ENCODE peak calls at places on chromosomes 1 and 21, in four cellular contexts. J is left ventricle myocardium inferior, R is uterus, V is psoas muscle. S is an unnamed sample.

GRCh38 chr1:25055961-25056360 is 125.9 kb upstream of the RUNX3 start:
- DNase-seq in J (no peak), R (no peak), V (no peak), S (no peak)

GRCh38 chr1:83516369-83516768 is 482.6 kb downstream of the TTLL7 start:
- DNase-seq in J (no peak), R (no peak), V (no peak), S (no peak)

GRCh38 chr1:53807916-53808315 is 30.2 kb downstream of the NDC1 start:
- DNase-seq in J (no peak), R (no peak), V (no peak), S (no peak)

GRCh38 chr1:212328248-212328647 is 43.0 kb downstream of the PPP2R5A start:
- DNase-seq in J (no peak), R (no peak), V (no peak), S (no peak)

GRCh38 chr1:109385417-109385816 is 12.3 kb downstream of the SORT1 start:
- DNase-seq in J (peak; percentile 32), R (no peak), V (no peak), S (peak; percentile 91)

GRCh38 chr1:171715813-171716251 is 26.0 kb downstream of the VAMP4 start:
- DNase-seq in J (no peak), R (no peak), V (no peak), S (no peak)

GRCh38 chr1:22711591-22712501 is 1.2 kb downstream of the EPHB2 start:
- DNase-seq in J (no peak), R (no peak), V (no peak), S (no peak)

GRCh38 chr21:39633770-39634181 is 21.0 kb downstream of the B3GALT5 start:
- DNase-seq in J (no peak), R (no peak), V (no peak), S (no peak)

GRCh38 chr1:208100906-208101305 is 143.3 kb downstream of the PLXNA2 start:
- DNase-seq in J (no peak), R (no peak), V (no peak), S (no peak)

GRCh38 chr1:59266180-59266926 is 30.5 kb upstream of the FGGY start:
- DNase-seq in J (no peak), R (no peak), V (no peak), S (no peak)

GRCh38 chr21:45556302-45556644 is 14.0 kb upstream of the SLC19A1 start:
- DNase-seq in J (no peak), R (no peak), V (no peak), S (no peak)

GRCh38 chr21:45552696-45553391 is 10.6 kb upstream of the SLC19A1 start:
- DNase-seq in J (peak; percentile 11), R (no peak), V (no peak), S (no peak)

GRCh38 chr21:45555557-45556301 is 13.5 kb upstream of the SLC19A1 start:
- DNase-seq in J (peak; percentile 73), R (peak; percentile 79), V (peak; percentile 64), S (peak; percentile 54)

GRCh38 chr21:45555251-45555556 is 13.0 kb upstream of the SLC19A1 start:
- DNase-seq in J (no peak), R (no peak), V (no peak), S (no peak)

GRCh38 chr21:45554477-45555175 is 12.4 kb upstream of the SLC19A1 start:
- DNase-seq in J (peak; percentile 86), R (peak; percentile 89), V (peak; percentile 81), S (peak; percentile 90)
- H3K4me1 ChIP-seq in J (peaks cover 14% of the 10 kb centered on the region), R (no peaks in the 10 kb centered on the region), V (peaks cover 4% of the 10 kb centered on the region), S (peaks cover 13% of the 10 kb centered on the region)

GRCh38 chr21:45931397-45931969 is 50.1 kb upstream of the COL6A1 start:
- DNase-seq in J (no peak), R (no peak), V (no peak), S (no peak)

GRCh38 chr21:45927851-45928850 is 53.4 kb upstream of the COL6A1 start:
- DNase-seq in J (no peak), R (no peak), V (no peak), S (no peak)

GRCh38 chr21:45930231-45930760 is 51.3 kb upstream of the COL6A1 start:
- DNase-seq in J (no peak), R (no peak), V (no peak), S (no peak)

GRCh38 chr21:45930792-45931191 is 50.8 kb upstream of the COL6A1 start:
- DNase-seq in J (no peak), R (no peak), V (no peak), S (no peak)

DNA sequence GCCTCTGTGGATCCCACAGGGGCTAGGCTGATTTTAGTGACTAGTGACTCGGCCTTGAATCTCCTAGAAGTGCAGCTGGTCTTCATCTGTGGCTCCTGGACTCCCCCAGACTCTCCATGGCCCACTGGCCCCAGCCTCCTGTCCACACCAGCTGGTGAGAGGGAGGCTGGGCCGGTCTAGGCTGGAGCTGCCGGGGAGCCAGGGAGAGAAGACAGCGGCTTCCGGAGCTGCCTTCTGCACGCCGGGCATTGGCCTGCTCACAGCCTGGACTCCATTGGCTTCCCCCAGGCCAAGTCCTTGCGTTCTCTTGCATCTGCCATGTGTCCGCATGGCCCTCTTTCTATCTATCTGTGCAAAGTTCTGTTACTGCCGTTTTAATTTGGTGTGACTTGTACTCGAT is 52.1 kb upstream of the COL6A1 start:
- DNase-seq in J (no peak), R (no peak), V (no peak), S (no peak)
- H3K27ac ChIP-seq in J (no peak overlapping the region), R (no peak overlapping the region), V (no peak overlapping the region), S (no peak overlapping the region)

DNA sequence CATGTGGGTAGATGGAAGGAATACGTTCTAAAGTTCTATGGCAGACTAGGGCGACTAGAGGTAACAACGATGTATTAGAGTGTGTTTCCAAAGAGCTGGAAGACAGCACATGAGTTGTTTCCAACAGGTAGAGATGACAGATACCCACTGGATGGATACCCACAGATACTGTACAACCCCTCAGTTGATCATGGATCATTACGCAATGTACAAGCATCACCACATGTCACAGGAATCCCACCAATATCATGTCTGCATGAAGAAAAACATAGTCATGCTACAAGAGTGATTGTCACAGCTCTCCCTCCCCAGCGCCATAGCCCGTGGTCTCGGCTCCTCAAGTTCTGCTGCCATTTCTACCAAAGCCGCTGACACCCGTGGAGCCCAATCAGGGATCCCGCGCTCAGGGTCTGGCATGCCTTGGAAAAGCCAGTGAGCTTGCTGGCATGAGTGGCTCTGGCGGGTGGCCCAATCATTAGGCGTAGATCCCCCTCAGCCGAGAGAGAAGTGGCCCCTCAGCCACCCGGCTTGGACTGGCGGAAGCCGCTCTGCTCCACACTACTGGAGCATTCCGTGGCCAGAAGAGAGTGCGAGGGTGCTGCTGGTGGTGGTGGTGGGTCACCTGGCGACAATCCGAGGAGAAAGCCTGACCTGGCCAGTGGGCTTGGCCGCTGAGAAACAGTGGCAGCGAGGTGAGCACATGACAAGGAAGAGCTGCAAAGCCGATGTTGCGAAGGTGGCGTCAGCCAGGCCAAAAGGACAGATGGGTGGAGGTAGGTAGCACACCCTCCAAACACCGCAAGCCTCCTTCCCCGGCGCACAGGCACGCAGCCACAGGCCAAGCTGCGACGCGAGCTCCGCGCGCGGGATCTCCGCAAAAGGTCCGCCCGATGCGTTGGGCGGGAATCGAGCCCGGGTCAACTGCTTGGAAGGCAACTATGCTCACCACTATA is 65.7 kb upstream of the FCGR2A start:
- DNase-seq in J (no peak), R (no peak), V (no peak), S (no peak)
- H3K4me3 ChIP-seq in J (peak overlapping the region; percentile 81), R (no peak overlapping the region), V (peak overlapping the region; percentile 11), S (no peak overlapping the region)

GRCh38 chr1:66999640-67000400 is 54.1 kb downstream of the SLC35D1 start:
- DNase-seq in J (no peak), R (no peak), V (no peak), S (no peak)
- H3K4me1 ChIP-seq in J (peaks cover 27% of the 10 kb centered on the region), R (no peaks in the 10 kb centered on the region), V (peaks cover 12% of the 10 kb centered on the region), S (peaks cover 11% of the 10 kb centered on the region)

S was measured in tibial artery.